ENCODE peak calls at places on chromosomes 3 and 15, in seven cellular contexts. M, C, U, Z, K, D and Y are unnamed samples.

GRCh38 chr3:194204036-194204792 is 68.3 kb downstream of the HES1 start:
- DNase-seq in M (peak; percentile 26), C (no peak), U (no peak), Z (no peak), K (no peak), D (no peak), Y (peak; percentile 30)

GRCh38 chr15:65184305-65184943 is 718 bp downstream of the CLPX start:
- DNase-seq in M (peak; percentile 62), C (peak; percentile 46), U (peak; percentile 40), Z (peak; percentile 67), K (peak; percentile 1), D (peak; percentile 48), Y (peak; percentile 67)

GRCh38 chr15:35533130-35534110 is 12.5 kb downstream of the DPH6 start:
- DNase-seq in M (no peak), C (no peak), U (peak; percentile 61), Z (peak; percentile 39), K (no peak), D (no peak), Y (peak; percentile 52)

GRCh38 chr3:157248590-157249425 is 88.9 kb upstream of the CCNL1 start:
- DNase-seq in M (peak; percentile 32), C (no peak), U (peak; percentile 97), Z (peak; percentile 95), K (no peak), D (peak; percentile 74), Y (peak; percentile 68)

GRCh38 chr15:87618203-87618725 is 638.3 kb downstream of the NTRK3 start:
- DNase-seq in M (no peak), C (no peak), U (no peak), Z (no peak), K (no peak), D (no peak), Y (no peak)

GRCh38 chr15:25850154-25851111 is 12.7 kb downstream of the ATP10A start:
- DNase-seq in M (peak; percentile 93), C (peak; percentile 75), U (peak; percentile 79), Z (peak; percentile 27), K (no peak), D (peak; percentile 77), Y (peak; percentile 56)

GRCh38 chr15:62439543-62440016 is 274.5 kb upstream of the C2CD4B start:
- DNase-seq in M (no peak), C (no peak), U (no peak), Z (peak; percentile 32), K (no peak), D (no peak), Y (no peak)

GRCh38 chr3:170360916-170361315 is 3.4 kb downstream of the SKIL start:
- DNase-seq in M (no peak), C (no peak), U (no peak), Z (no peak), K (no peak), D (no peak), Y (peak; percentile 16)

GRCh38 chr15:46266691-46267090 is 631.9 kb downstream of the SQOR start:
- DNase-seq in M (no peak), C (no peak), U (no peak), Z (no peak), K (no peak), D (no peak), Y (no peak)

GRCh38 chr3:14803101-14803980 is 15.4 kb upstream of the FGD5 start:
- DNase-seq in M (peak; percentile 75), C (no peak), U (peak; percentile 31), Z (peak; percentile 19), K (no peak), D (peak; percentile 59), Y (no peak)

GRCh38 chr3:38022301-38022700 is 7.1 kb downstream of the PLCD1 start:
- DNase-seq in M (no peak), C (no peak), U (no peak), Z (no peak), K (no peak), D (no peak), Y (no peak)

GRCh38 chr3:98691897-98692296 is 71.2 kb upstream of the ST3GAL6 start:
- DNase-seq in M (no peak), C (no peak), U (no peak), Z (peak; percentile 44), K (no peak), D (no peak), Y (peak; percentile 60)